ENCODE peak calls at places on chromosomes 13 and 19, in five cellular contexts. One of them, this sample, is unnamed.

GRCh38 chr19:5358173-5358800 is 17.7 kb upstream of the PTPRS start:
- DNase-seq in H1: no peak
- DNase-seq in neuronal stem cell: no peak
- DNase-seq in mesenchymal stem cell: no peak
- DNase-seq in H9: no peak
- DNase-seq in this sample: no peak

GRCh38 chr13:106383791-106384190 is 151.7 kb downstream of the EFNB2 start:
- DNase-seq in neuronal stem cell: no peak
- DNase-seq in mesenchymal stem cell: no peak
- DNase-seq in H9: no peak
- DNase-seq in H1: no peak
- DNase-seq in this sample: no peak

GRCh38 chr19:30222428-30222873 is 149.7 kb upstream of the ZNF536 start:
- DNase-seq in mesenchymal stem cell: no peak
- DNase-seq in H1: no peak
- DNase-seq in H9: peak
- DNase-seq in neuronal stem cell: no peak
- DNase-seq in this sample: no peak

GRCh38 chr19:17468302-17469091 is 1.8 kb upstream of the SLC27A1 start:
- DNase-seq in neuronal stem cell: no peak
- DNase-seq in H1: no peak
- DNase-seq in mesenchymal stem cell: no peak
- DNase-seq in H9: no peak
- DNase-seq in this sample: no peak

GRCh38 chr19:4556574-4557185 is 2.8 kb downstream of the SEMA6B start:
- DNase-seq in neuronal stem cell: no peak
- DNase-seq in H9: peak
- DNase-seq in mesenchymal stem cell: peak
- DNase-seq in H1: no peak
- DNase-seq in this sample: peak

GRCh38 chr13:32911506-32911905 is 104.7 kb upstream of the KL start:
- DNase-seq in neuronal stem cell: peak
- DNase-seq in mesenchymal stem cell: peak
- DNase-seq in H1: peak
- DNase-seq in H9: peak
- DNase-seq in this sample: no peak

GRCh38 chr13:77623797-77624196 is 73.7 kb upstream of the SLAIN1 start:
- DNase-seq in H9: no peak
- DNase-seq in H1: no peak
- DNase-seq in neuronal stem cell: no peak
- DNase-seq in mesenchymal stem cell: no peak
- DNase-seq in this sample: no peak

GRCh38 chr19:12159773-12160414 is 3.0 kb upstream of the ZNF136 start:
- DNase-seq in neuronal stem cell: no peak
- DNase-seq in H9: peak
- DNase-seq in mesenchymal stem cell: no peak
- DNase-seq in H1: no peak
- DNase-seq in this sample: no peak

GRCh38 chr13:18959996-18960395 is 221.6 kb downstream of the TUBA3C start:
- DNase-seq in neuronal stem cell: no peak
- DNase-seq in mesenchymal stem cell: no peak
- DNase-seq in H9: no peak
- DNase-seq in H1: no peak
- DNase-seq in this sample: no peak

GRCh38 chr13:51044023-51044665 is 66.9 kb downstream of the C13orf42 start:
- DNase-seq in neuronal stem cell: no peak
- DNase-seq in H1: no peak
- DNase-seq in H9: no peak
- DNase-seq in mesenchymal stem cell: no peak
- DNase-seq in this sample: no peak
- H2BK12ac ChIP-seq in neuronal stem cell: no peak
- H2BK12ac ChIP-seq in H1: no peak
- H2BK12ac ChIP-seq in H9: no peak
- H2BK12ac ChIP-seq in mesenchymal stem cell: no peak
- H2BK12ac ChIP-seq in this sample: no peak

GRCh38 chr13:48579167-48579918 is 46.5 kb upstream of the RCBTB2 start:
- DNase-seq in H9: no peak
- DNase-seq in H1: no peak
- DNase-seq in mesenchymal stem cell: no peak
- DNase-seq in neuronal stem cell: no peak
- DNase-seq in this sample: no peak

GRCh38 chr13:48580185-48580803 is 47.4 kb upstream of the RCBTB2 start:
- DNase-seq in H1: no peak
- DNase-seq in mesenchymal stem cell: peak
- DNase-seq in H9: no peak
- DNase-seq in neuronal stem cell: peak
- DNase-seq in this sample: peak

GRCh38 chr13:48580886-48581285 is 48.0 kb upstream of the RCBTB2 start:
- DNase-seq in mesenchymal stem cell: no peak
- DNase-seq in neuronal stem cell: no peak
- DNase-seq in H9: no peak
- DNase-seq in H1: no peak
- DNase-seq in this sample: no peak

GRCh38 chr13:48583859-48584311 is 51.0 kb upstream of the RCBTB2 start:
- DNase-seq in mesenchymal stem cell: no peak
- DNase-seq in neuronal stem cell: no peak
- DNase-seq in H9: no peak
- DNase-seq in H1: no peak
- DNase-seq in this sample: no peak

GRCh38 chr13:48582086-48582485 is 49.2 kb upstream of the RCBTB2 start:
- DNase-seq in mesenchymal stem cell: no peak
- DNase-seq in neuronal stem cell: no peak
- DNase-seq in H1: no peak
- DNase-seq in H9: no peak
- DNase-seq in this sample: peak
- H2BK12ac ChIP-seq in mesenchymal stem cell: no peak
- H2BK12ac ChIP-seq in neuronal stem cell: no peak
- H2BK12ac ChIP-seq in H1: no peak
- H2BK12ac ChIP-seq in H9: no peak
- H2BK12ac ChIP-seq in this sample: no peak

GRCh38 chr19:21668072-21668471 is 99.3 kb downstream of the ZNF100 start:
- DNase-seq in mesenchymal stem cell: no peak
- DNase-seq in H1: no peak
- DNase-seq in H9: no peak
- DNase-seq in neuronal stem cell: no peak
- DNase-seq in this sample: no peak
- H2BK12ac ChIP-seq in mesenchymal stem cell: no peak
- H2BK12ac ChIP-seq in H1: no peak
- H2BK12ac ChIP-seq in H9: no peak
- H2BK12ac ChIP-seq in neuronal stem cell: no peak
- H2BK12ac ChIP-seq in this sample: no peak

DNA sequence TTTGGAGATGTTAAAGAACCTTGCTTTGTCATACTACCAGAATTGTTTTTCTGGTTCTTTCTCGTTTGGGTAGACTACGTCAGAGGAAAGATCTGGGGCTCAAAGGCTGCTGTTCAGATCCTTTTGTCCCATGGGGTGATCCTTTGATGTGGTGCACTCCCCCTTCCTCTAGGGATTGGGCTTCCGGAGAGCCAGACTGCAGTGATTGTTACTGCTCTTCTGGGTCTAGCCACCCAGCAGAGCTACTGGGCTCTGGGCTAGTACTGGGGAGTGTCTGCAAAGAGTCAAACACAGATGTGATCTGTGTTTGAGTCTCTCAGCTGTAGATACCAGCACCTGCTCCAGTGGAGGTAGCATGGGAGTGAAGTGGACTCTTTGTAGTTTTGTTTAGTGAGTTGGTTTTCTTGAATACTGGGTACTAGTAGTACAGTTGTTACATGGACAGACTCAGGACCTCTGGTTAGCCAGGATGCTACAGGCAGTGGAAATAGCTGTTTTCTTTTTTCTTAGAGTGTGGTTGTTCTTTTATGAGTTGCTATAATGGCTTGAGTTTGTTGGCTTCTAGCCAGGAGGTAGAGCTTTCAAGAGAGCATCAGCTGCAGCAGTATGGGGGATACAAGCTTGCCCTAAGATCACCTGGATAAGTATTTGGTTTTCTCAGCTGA is 34.4 kb downstream of the DNAJC15 start:
- DNase-seq in H1: no peak
- DNase-seq in mesenchymal stem cell: peak
- DNase-seq in neuronal stem cell: no peak
- DNase-seq in H9: peak
- DNase-seq in this sample: peak
- H2BK12ac ChIP-seq in H1: peak
- H2BK12ac ChIP-seq in mesenchymal stem cell: peak
- H2BK12ac ChIP-seq in neuronal stem cell: no peak
- H2BK12ac ChIP-seq in H9: no peak
- H2BK12ac ChIP-seq in this sample: peak

GRCh38 chr19:40552848-40553247 is 23.8 kb upstream of the SHKBP1 start:
- DNase-seq in neuronal stem cell: no peak
- DNase-seq in H1: no peak
- DNase-seq in H9: no peak
- DNase-seq in mesenchymal stem cell: no peak
- DNase-seq in this sample: no peak
- H2BK12ac ChIP-seq in neuronal stem cell: no peak
- H2BK12ac ChIP-seq in H1: no peak
- H2BK12ac ChIP-seq in H9: no peak
- H2BK12ac ChIP-seq in mesenchymal stem cell: no peak
- H2BK12ac ChIP-seq in this sample: no peak

DNA sequence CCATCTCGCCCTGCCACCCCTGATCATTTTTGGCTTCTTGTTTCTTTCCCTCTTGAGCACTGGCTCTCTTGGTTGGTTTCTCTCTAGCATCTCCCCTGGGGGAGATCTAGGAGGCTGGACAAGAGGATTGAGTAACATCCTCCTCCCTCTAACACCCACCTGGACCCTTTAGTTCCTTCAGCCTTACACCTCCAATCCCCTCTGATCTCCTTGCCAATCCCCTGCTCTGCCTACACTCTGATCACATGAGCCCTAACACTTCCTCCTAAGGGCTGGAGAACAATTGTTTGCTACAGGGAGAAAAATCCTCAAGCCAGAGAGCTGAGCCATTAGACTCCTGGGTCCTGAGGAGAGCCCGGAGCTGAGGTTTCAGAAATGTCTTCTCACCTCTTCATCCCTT is 65.9 kb upstream of the ADGRL1 start:
- DNase-seq in H9: no peak
- DNase-seq in H1: no peak
- DNase-seq in mesenchymal stem cell: no peak
- DNase-seq in neuronal stem cell: no peak
- DNase-seq in this sample: no peak
- H2BK12ac ChIP-seq in H9: no peak
- H2BK12ac ChIP-seq in H1: no peak
- H2BK12ac ChIP-seq in mesenchymal stem cell: no peak
- H2BK12ac ChIP-seq in neuronal stem cell: no peak
- H2BK12ac ChIP-seq in this sample: no peak

GRCh38 chr19:38221919-38222828 is 1.8 kb downstream of the DPF1 start:
- DNase-seq in neuronal stem cell: no peak
- DNase-seq in mesenchymal stem cell: no peak
- DNase-seq in H9: peak
- DNase-seq in H1: no peak
- DNase-seq in this sample: no peak
- H2BK12ac ChIP-seq in neuronal stem cell: no peak
- H2BK12ac ChIP-seq in mesenchymal stem cell: no peak
- H2BK12ac ChIP-seq in H9: no peak
- H2BK12ac ChIP-seq in H1: no peak
- H2BK12ac ChIP-seq in this sample: no peak